ENCODE peak calls at places on chromosomes 6 and 20, in four cellular contexts. One of them, this sample, is unnamed.

GRCh38 chr6:138722425-138723371 is 50.9 kb upstream of the CCDC28A start:
- DNase-seq in fibroblast of pulmonary artery: peak; percentile 62
- DNase-seq in right atrium auricular region: no peak
- DNase-seq in tibial nerve: no peak
- DNase-seq in this sample: peak; percentile 20

GRCh38 chr6:94163877-94164276 is 744.5 kb upstream of the EPHA7 start:
- DNase-seq in fibroblast of pulmonary artery: no peak
- DNase-seq in right atrium auricular region: no peak
- DNase-seq in tibial nerve: no peak
- DNase-seq in this sample: no peak

GRCh38 chr20:16241911-16242310 is 331.3 kb downstream of the KIF16B start:
- DNase-seq in fibroblast of pulmonary artery: no peak
- DNase-seq in right atrium auricular region: no peak
- DNase-seq in tibial nerve: no peak
- DNase-seq in this sample: no peak

GRCh38 chr6:106510090-106510970 is 119.0 kb downstream of the RTN4IP1 start:
- DNase-seq in fibroblast of pulmonary artery: peak; percentile 47
- DNase-seq in right atrium auricular region: no peak
- DNase-seq in tibial nerve: no peak
- DNase-seq in this sample: no peak

GRCh38 chr6:37777272-37777736 is 42.2 kb upstream of the ZFAND3 start:
- DNase-seq in fibroblast of pulmonary artery: no peak
- DNase-seq in right atrium auricular region: no peak
- DNase-seq in tibial nerve: no peak
- DNase-seq in this sample: no peak

GRCh38 chr6:14381225-14381887 is 263.8 kb downstream of the CD83 start:
- DNase-seq in fibroblast of pulmonary artery: no peak
- DNase-seq in right atrium auricular region: no peak
- DNase-seq in tibial nerve: no peak
- DNase-seq in this sample: no peak

GRCh38 chr6:42758756-42759430 is 13.0 kb upstream of the TBCC start:
- DNase-seq in fibroblast of pulmonary artery: no peak
- DNase-seq in right atrium auricular region: no peak
- DNase-seq in tibial nerve: no peak
- DNase-seq in this sample: no peak

GRCh38 chr6:117548797-117549301 is 53.5 kb downstream of the GOPC start:
- DNase-seq in fibroblast of pulmonary artery: peak; percentile 77
- DNase-seq in right atrium auricular region: no peak
- DNase-seq in tibial nerve: no peak
- DNase-seq in this sample: no peak

GRCh38 chr6:37520926-37521325 is 21.2 kb upstream of the CCDC167 start:
- DNase-seq in fibroblast of pulmonary artery: no peak
- DNase-seq in right atrium auricular region: no peak
- DNase-seq in tibial nerve: no peak
- DNase-seq in this sample: no peak

GRCh38 chr6:131262060-131262459 is 126.8 kb downstream of the AKAP7 start:
- DNase-seq in fibroblast of pulmonary artery: no peak
- DNase-seq in right atrium auricular region: no peak
- DNase-seq in tibial nerve: no peak
- DNase-seq in this sample: no peak
- TF ChIP-seq CTCF in fibroblast of pulmonary artery: peak; percentile 4
- TF ChIP-seq CTCF in right atrium auricular region: no peak
- TF ChIP-seq CTCF in tibial nerve: no peak
- TF ChIP-seq CTCF in this sample: no peak

DNA sequence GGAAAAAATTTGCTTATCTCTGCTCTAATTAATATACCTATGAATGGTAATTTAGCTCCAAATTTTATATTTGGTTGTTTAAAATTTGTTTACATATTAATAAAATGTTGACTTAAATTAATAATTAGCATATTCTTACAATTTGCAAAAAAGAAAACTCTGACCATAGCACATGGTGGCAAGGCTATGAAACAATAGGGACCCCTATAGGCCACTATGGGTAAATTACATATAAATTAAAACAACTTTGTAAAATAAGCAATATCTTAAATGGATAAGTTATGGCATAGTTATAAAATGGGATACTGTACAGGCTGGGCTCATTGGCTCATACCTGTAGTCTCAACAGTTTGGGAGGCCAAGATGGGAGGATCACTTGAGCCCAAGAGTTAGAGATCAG is 76.0 kb downstream of the MKKS start:
- DNase-seq in fibroblast of pulmonary artery: peak; percentile 29
- DNase-seq in right atrium auricular region: no peak
- DNase-seq in tibial nerve: no peak
- DNase-seq in this sample: no peak
- TF ChIP-seq CTCF in fibroblast of pulmonary artery: peak; percentile 63
- TF ChIP-seq CTCF in right atrium auricular region: no peak
- TF ChIP-seq CTCF in tibial nerve: peak; percentile 21
- TF ChIP-seq CTCF in this sample: peak; percentile 50

GRCh38 chr20:17570347-17571152 is 675 bp downstream of the DSTN start:
- DNase-seq in fibroblast of pulmonary artery: peak; percentile 60
- DNase-seq in right atrium auricular region: no peak
- DNase-seq in tibial nerve: peak; percentile 42
- DNase-seq in this sample: no peak
- TF ChIP-seq CTCF in fibroblast of pulmonary artery: no peak
- TF ChIP-seq CTCF in right atrium auricular region: no peak
- TF ChIP-seq CTCF in tibial nerve: no peak
- TF ChIP-seq CTCF in this sample: peak; percentile 7

GRCh38 chr20:37527638-37528441 is at the start of gene BLCAP:
- DNase-seq in fibroblast of pulmonary artery: peak; percentile 87
- DNase-seq in right atrium auricular region: peak; percentile 94
- DNase-seq in tibial nerve: peak; percentile 90
- DNase-seq in this sample: no peak

GRCh38 chr20:37525810-37526209 is 1.9 kb downstream of the BLCAP start:
- DNase-seq in fibroblast of pulmonary artery: no peak
- DNase-seq in right atrium auricular region: no peak
- DNase-seq in tibial nerve: no peak
- DNase-seq in this sample: no peak

GRCh38 chr20:37528442-37529213 is 952 bp upstream of the BLCAP start:
- DNase-seq in fibroblast of pulmonary artery: no peak
- DNase-seq in right atrium auricular region: peak; percentile 46
- DNase-seq in tibial nerve: no peak
- DNase-seq in this sample: no peak

GRCh38 chr20:37526238-37526838 is 1.3 kb downstream of the BLCAP start:
- DNase-seq in fibroblast of pulmonary artery: peak; percentile 60
- DNase-seq in right atrium auricular region: no peak
- DNase-seq in tibial nerve: no peak
- DNase-seq in this sample: no peak

GRCh38 chr20:37526839-37527637 is 638 bp downstream of the BLCAP start:
- DNase-seq in fibroblast of pulmonary artery: peak; percentile 40
- DNase-seq in right atrium auricular region: no peak
- DNase-seq in tibial nerve: no peak
- DNase-seq in this sample: no peak
- TF ChIP-seq CTCF in fibroblast of pulmonary artery: no peak
- TF ChIP-seq CTCF in right atrium auricular region: no peak
- TF ChIP-seq CTCF in tibial nerve: no peak
- TF ChIP-seq CTCF in this sample: no peak

This sample was measured in BJ.